ENCODE peak calls at places on chromosomes 11 and 22, in four cellular contexts. D, E, L and P are unnamed samples.

GRCh38 chr22:20268350-20269012 is 363 bp upstream of the RTN4R start:
- DNase-seq in D (peak; percentile 90), E (peak; percentile 38), L (peak; percentile 89), P (peak; percentile 56)

GRCh38 chr11:34356130-34356529 is 1.7 kb downstream of the ABTB2 start:
- DNase-seq in D (no peak), E (no peak), L (no peak), P (no peak)

GRCh38 chr11:75271730-75272129 is 31.2 kb downstream of the TPBGL start:
- DNase-seq in D (no peak), E (no peak), L (no peak), P (no peak)

GRCh38 chr11:97622795-97623194 is 1233.0 kb downstream of the JRKL start:
- DNase-seq in D (no peak), E (peak; percentile 36), L (no peak), P (no peak)

GRCh38 chr22:38755155-38755910 is 465 bp downstream of the SUN2 start:
- DNase-seq in D (peak; percentile 80), E (peak; percentile 69), L (peak; percentile 97), P (peak; percentile 88)

GRCh38 chr22:24455039-24455438 is 27.6 kb downstream of the ADORA2A start:
- DNase-seq in D (no peak), E (no peak), L (no peak), P (no peak)

GRCh38 chr11:119585038-119585666 is 143.8 kb downstream of the NECTIN1 start:
- DNase-seq in D (peak; percentile 78), E (peak; percentile 20), L (no peak), P (no peak)

GRCh38 chr11:94776351-94777321 is 8.5 kb downstream of the AMOTL1 start:
- DNase-seq in D (no peak), E (peak; percentile 64), L (no peak), P (peak; percentile 59)

GRCh38 chr11:124861670-124862069 is 3.6 kb upstream of the ROBO3 start:
- DNase-seq in D (peak; percentile 54), E (no peak), L (no peak), P (no peak)

GRCh38 chr11:66076561-66076960 is 6.5 kb downstream of the PACS1 start:
- DNase-seq in D (no peak), E (no peak), L (no peak), P (peak; percentile 65)